ENCODE peak calls at places on chromosomes 2 and 18, in six cellular contexts. Y, N, F, I, X and K are unnamed samples.

GRCh38 chr2:7813541-7814310 is 868.1 kb upstream of the ID2 start:
- DNase-seq in N (no peak), I (no peak), X (no peak), Y (no peak), F (no peak), K (no peak)

GRCh38 chr2:220460257-220460985 is 833.0 kb downstream of the SLC4A3 start:
- DNase-seq in N (no peak), F (peak), X (no peak), I (no peak), Y (no peak), K (no peak)

GRCh38 chr2:196718394-196718793 is 78.9 kb downstream of the CCDC150 start:
- DNase-seq in N (no peak), F (no peak), X (no peak), Y (no peak), I (no peak), K (no peak)

GRCh38 chr2:240647503-240648154 is 22.3 kb downstream of the GPR35 start:
- DNase-seq in I (peak), Y (no peak), N (no peak), X (no peak), F (no peak), K (no peak)

GRCh38 chr2:152450176-152450575 is 115.2 kb downstream of the FMNL2 start:
- DNase-seq in N (no peak), I (no peak), F (no peak), Y (no peak), X (no peak), K (no peak)

GRCh38 chr2:59000796-59001195 is 759.7 kb upstream of the FANCL start:
- DNase-seq in Y (no peak), I (no peak), X (no peak), N (no peak), F (no peak), K (no peak)

GRCh38 chr2:14261771-14262170 is 370.7 kb upstream of the LRATD1 start:
- DNase-seq in Y (no peak), F (no peak), I (no peak), N (no peak), X (no peak), K (no peak)

GRCh38 chr2:246489-247145 is 17.2 kb downstream of the SH3YL1 start:
- DNase-seq in I (peak), Y (peak), X (peak), F (peak), N (peak), K (peak)

GRCh38 chr2:185144159-185144919 is 546.0 kb downstream of the ZNF804A start:
- DNase-seq in F (no peak), Y (no peak), N (no peak), I (no peak), X (no peak), K (no peak)

GRCh38 chr2:159555651-159556392 is 60.5 kb downstream of the BAZ2B start:
- DNase-seq in Y (no peak), I (no peak), N (no peak), F (no peak), X (no peak), K (no peak)

GRCh38 chr18:49178736-49179135 is 228.0 kb upstream of the SMAD7 start:
- DNase-seq in N (no peak), I (no peak), X (no peak), Y (peak), F (peak), K (peak)

GRCh38 chr2:61253136-61253535 is 91.1 kb downstream of the C2orf74 start:
- DNase-seq in F (no peak), N (no peak), X (no peak), Y (no peak), I (no peak), K (no peak)

GRCh38 chr18:79900610-79901570 is 50.6 kb downstream of the SLC66A2 start:
- DNase-seq in I (no peak), N (no peak), F (no peak), Y (no peak), X (no peak), K (no peak)

GRCh38 chr2:3493610-3493997 is 25.7 kb downstream of the ADI1 start:
- DNase-seq in I (no peak), X (no peak), Y (peak), F (no peak), N (no peak), K (no peak)

GRCh38 chr2:216888907-216889622 is 29.2 kb upstream of the TNP1 start:
- DNase-seq in Y (no peak), F (no peak), N (no peak), X (no peak), I (peak), K (no peak)

GRCh38 chr2:198441246-198441645 is 636.9 kb downstream of the PLCL1 start:
- DNase-seq in I (no peak), Y (no peak), N (no peak), X (no peak), F (no peak), K (peak)

GRCh38 chr2:48112911-48113687 is 206.8 kb upstream of the FBXO11 start:
- DNase-seq in I (no peak), Y (no peak), N (no peak), F (peak), X (no peak), K (no peak)

GRCh38 chr2:85872536-85873161 is 16.1 kb downstream of the ST3GAL5 start:
- DNase-seq in N (no peak), F (no peak), Y (no peak), X (no peak), I (no peak), K (no peak)

GRCh38 chr18:77101410-77102245 is 31.0 kb downstream of the MBP start:
- DNase-seq in F (peak), I (peak), N (peak), X (no peak), Y (no peak), K (peak)

GRCh38 chr2:213806125-213806726 is 522.0 kb downstream of the SPAG16 start:
- DNase-seq in I (no peak), F (peak), N (no peak), X (peak), Y (peak), K (peak)

GRCh38 chr2:233115121-233115520 is 55.0 kb downstream of the INPP5D start:
- DNase-seq in Y (no peak), F (no peak), N (no peak), X (no peak), I (no peak), K (no peak)

GRCh38 chr2:224104668-224105386 is 65.7 kb upstream of the SERPINE2 start:
- DNase-seq in N (no peak), I (no peak), F (no peak), X (no peak), Y (no peak), K (no peak)

GRCh38 chr2:234991793-234992192 is 40.0 kb downstream of the SH3BP4 start:
- DNase-seq in Y (no peak), I (no peak), F (no peak), N (no peak), X (no peak), K (no peak)

GRCh38 chr2:6994569-6994968 is 77.4 kb downstream of the RNF144A start:
- DNase-seq in F (no peak), I (no peak), N (no peak), X (no peak), Y (peak), K (no peak)